ENCODE peak calls at places on chromosomes 2 and 18, in eight cellular contexts. Q is HCT116; P is neural progenitor cell; Y is left ventricle myocardium inferior; N is SK-N-SH; C is uterus; Z is CD4-positive, CD25-positive, alpha-beta regulatory T cell; E is ovary. L is an unnamed sample. For H3K36me3, the result is how much of the 10 kb centered on the place peaks cover.

GRCh38 chr2:10030311-10030736 is 13.0 kb upstream of the KLF11 start:
- DNase-seq in E (no peak), C (no peak), Q (no peak), P (no peak), N (no peak), Z (no peak), Y (no peak), L (no peak)

GRCh38 chr2:105135436-105135835 is 97.6 kb downstream of the MRPS9 start:
- DNase-seq in P (no peak), C (no peak), E (no peak), Y (no peak), Q (no peak), N (no peak), Z (no peak), L (no peak)

GRCh38 chr2:75087726-75088125 is 111.6 kb downstream of the TACR1 start:
- DNase-seq in P (no peak), Q (no peak), E (no peak), Y (no peak), Z (no peak), C (no peak), N (no peak), L (no peak)

GRCh38 chr18:63848159-63848558 is 39.3 kb upstream of the SERPINB2 start:
- DNase-seq in Q (peak), N (peak), C (no peak), P (peak), Z (no peak), E (no peak), Y (no peak), L (no peak)

GRCh38 chr2:27518113-27518781 is 21.6 kb downstream of the GCKR start:
- DNase-seq in Z (no peak), P (no peak), Y (no peak), Q (no peak), E (no peak), C (no peak), N (no peak), L (no peak)

GRCh38 chr2:58834404-58834803 is 593.3 kb upstream of the FANCL start:
- DNase-seq in N (no peak), Y (no peak), Q (no peak), E (peak), Z (no peak), C (no peak), P (peak), L (no peak)

GRCh38 chr2:65153515-65153914 is 23.6 kb upstream of the RAB1A start:
- DNase-seq in N (no peak), Z (no peak), P (no peak), E (no peak), Y (no peak), C (no peak), Q (no peak), L (no peak)

GRCh38 chr2:9722451-9722850 is 91.7 kb upstream of the YWHAQ start:
- DNase-seq in Y (no peak), N (no peak), Q (no peak), C (no peak), Z (no peak), E (no peak), P (no peak), L (no peak)

GRCh38 chr2:150020221-150020620 is 432.6 kb upstream of the MMADHC start:
- DNase-seq in E (no peak), P (no peak), C (no peak), Z (no peak), N (no peak), Q (no peak), Y (no peak), L (no peak)

GRCh38 chr2:186780701-186781316 is 68.2 kb downstream of the ZSWIM2 start:
- DNase-seq in E (no peak), P (peak), Z (no peak), N (peak), Y (no peak), Q (peak), C (no peak), L (no peak)

GRCh38 chr2:197306691-197307030 is 3.9 kb downstream of the ANKRD44 start:
- DNase-seq in P (no peak), E (no peak), N (no peak), C (no peak), Y (peak), Z (no peak), Q (no peak), L (peak)

GRCh38 chr2:61426267-61426897 is 44.5 kb downstream of the USP34 start:
- DNase-seq in Q (peak), Y (peak), P (peak), Z (peak), E (no peak), C (no peak), N (peak), L (peak)

GRCh38 chr18:1929720-1930119 is 641.6 kb downstream of the METTL4 start:
- DNase-seq in C (no peak), Y (no peak), N (no peak), E (no peak), Q (no peak), P (no peak), Z (no peak), L (no peak)

GRCh38 chr2:88131201-88131998 is 3.5 kb upstream of the FABP1 start:
- DNase-seq in N (no peak), E (no peak), C (no peak), Z (no peak), Q (no peak), Y (no peak), P (no peak), L (no peak)

GRCh38 chr18:49018961-49019445 is 68.2 kb upstream of the SMAD7 start:
- DNase-seq in N (peak), Q (no peak), P (no peak), C (no peak), E (peak), Z (no peak), Y (no peak), L (no peak)

GRCh38 chr18:28963481-28963880 is 786.6 kb upstream of the CDH2 start:
- DNase-seq in N (no peak), P (no peak), Z (no peak), C (no peak), Y (no peak), E (no peak), Q (no peak), L (no peak)

GRCh38 chr18:54849683-54850082 is 21.4 kb downstream of the RAB27B start:
- DNase-seq in C (no peak), Q (no peak), N (no peak), Z (no peak), Y (no peak), P (no peak), E (no peak), L (no peak)

GRCh38 chr2:217828336-217828735 is 174.5 kb downstream of the TNS1 start:
- DNase-seq in C (no peak), Z (no peak), E (no peak), Q (no peak), P (no peak), N (no peak), Y (no peak), L (no peak)

GRCh38 chr2:217825469-217826235 is 177.1 kb downstream of the TNS1 start:
- DNase-seq in Y (peak), C (no peak), N (no peak), P (no peak), Z (no peak), E (no peak), Q (no peak), L (no peak)

GRCh38 chr2:217827430-217828201 is 175.2 kb downstream of the TNS1 start:
- DNase-seq in C (no peak), E (peak), Z (no peak), Y (peak), Q (no peak), N (no peak), P (no peak), L (no peak)

GRCh38 chr2:217824223-217824622 is 178.6 kb downstream of the TNS1 start:
- DNase-seq in Q (no peak), C (no peak), Z (no peak), Y (peak), E (no peak), N (no peak), P (no peak), L (no peak)

DNA sequence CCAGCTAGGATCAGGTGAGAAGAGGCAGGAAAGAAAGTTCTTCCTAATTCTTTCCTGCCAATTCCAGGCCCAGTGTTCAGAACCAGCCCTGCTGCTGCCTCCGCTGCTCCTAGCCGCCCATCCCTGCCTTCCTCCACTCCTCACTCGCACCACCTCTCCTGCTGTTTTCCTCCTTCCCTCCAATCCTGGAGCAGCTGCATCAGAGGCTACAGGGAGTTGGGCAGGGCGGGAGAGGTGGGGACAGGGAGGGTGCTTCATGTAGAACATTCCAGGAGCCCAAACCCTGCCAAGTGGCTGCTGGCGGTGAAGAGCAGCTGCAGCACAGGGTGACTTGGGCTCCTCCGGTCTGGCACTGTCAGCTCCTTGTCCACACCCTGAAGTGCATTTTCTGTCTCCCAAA is 176.3 kb downstream of the TNS1 start:
- DNase-seq in Y (peak), Z (no peak), N (no peak), C (no peak), Q (no peak), E (no peak), P (no peak), L (no peak)
- H3K36me3 ChIP-seq in Y (half or more), Z (under half), N (under half), C (under half), Q (under half), E (under half), P (under half), L (under half)

DNA sequence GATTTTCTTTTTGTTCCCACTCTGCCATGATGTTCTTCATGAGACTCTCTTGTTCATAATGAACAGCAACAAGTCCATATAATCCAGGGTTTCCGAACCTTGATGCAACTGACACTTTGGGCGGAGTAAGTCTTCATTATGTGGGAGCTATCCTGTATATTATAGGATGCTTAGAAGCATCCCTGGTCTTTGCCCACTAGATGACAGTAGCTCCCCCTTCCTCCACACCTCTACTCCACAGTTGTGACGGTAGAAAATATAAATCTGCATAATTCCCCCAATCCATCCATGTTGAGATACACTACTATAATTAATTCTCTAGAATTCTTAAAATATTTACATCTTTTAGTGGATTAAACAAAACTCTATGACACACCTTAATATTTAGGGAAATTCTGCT is 482.2 kb upstream of the CELF4 start:
- DNase-seq in Y (no peak), E (no peak), Q (no peak), C (no peak), N (peak), Z (no peak), P (no peak), L (no peak)
- H3K27ac ChIP-seq in Y (no peak), E (no peak), Q (no peak), C (no peak), N (no peak), Z (no peak), P (no peak), L (no peak)

DNA sequence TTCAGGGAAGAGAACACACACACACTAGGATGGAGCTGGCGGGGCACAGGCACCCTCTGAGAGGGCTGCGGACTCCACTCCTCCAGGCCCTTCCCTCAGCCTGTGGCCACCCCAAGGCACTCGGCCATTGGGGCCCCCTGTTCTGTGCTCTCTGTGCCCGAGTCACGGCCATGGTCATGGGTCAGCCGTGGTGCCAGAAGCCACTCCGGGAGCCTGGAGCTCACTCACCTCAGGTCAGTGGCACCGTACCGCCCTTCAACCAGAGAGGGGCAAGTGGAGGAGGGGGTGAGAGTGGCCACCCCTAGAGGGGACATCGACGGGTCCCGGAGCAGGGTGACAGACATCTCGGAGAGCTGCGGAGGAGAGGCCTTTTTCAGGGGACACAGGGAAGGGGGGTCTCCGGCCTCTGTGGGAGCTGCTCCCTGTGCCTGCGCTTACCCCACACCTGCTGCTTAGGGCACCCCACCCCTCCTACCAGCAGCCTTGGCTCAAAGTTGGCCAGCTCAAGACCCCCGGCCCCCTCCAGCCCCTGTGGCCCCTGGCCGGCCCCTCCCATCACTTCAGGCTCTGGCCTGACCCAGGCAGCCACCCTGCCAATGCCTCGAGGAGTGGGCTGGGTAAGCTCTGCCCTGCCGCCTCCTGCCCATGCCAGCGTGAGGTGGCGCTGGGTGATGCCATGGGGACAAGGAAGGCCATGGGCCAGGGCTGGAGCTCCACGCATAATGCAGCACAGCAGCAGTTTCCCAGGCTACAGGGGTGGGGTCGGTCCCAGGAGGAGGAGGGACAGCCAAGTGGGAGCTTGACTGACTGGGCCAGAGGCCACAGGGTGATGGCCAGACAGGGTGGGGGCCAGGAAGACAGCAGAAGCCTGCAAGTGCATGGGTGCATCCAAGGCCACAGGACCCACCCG is 29.3 kb downstream of the AQP12A start:
- DNase-seq in C (no peak), Z (no peak), Q (no peak), N (no peak), Y (no peak), E (no peak), P (no peak), L (no peak)
- H3K36me3 ChIP-seq in C (under half), Z (under half), Q (under half), N (under half), Y (under half), E (under half), P (under half), L (under half)

GRCh38 chr2:98806266-98806697 is 75.3 kb upstream of the MGAT4A start:
- DNase-seq in Q (no peak), C (peak), P (no peak), Z (no peak), E (no peak), N (peak), Y (peak), L (no peak)
- H3K27ac ChIP-seq in Q (no peak), C (no peak), P (no peak), Z (no peak), E (no peak), N (peak), Y (peak), L (no peak)

DNA sequence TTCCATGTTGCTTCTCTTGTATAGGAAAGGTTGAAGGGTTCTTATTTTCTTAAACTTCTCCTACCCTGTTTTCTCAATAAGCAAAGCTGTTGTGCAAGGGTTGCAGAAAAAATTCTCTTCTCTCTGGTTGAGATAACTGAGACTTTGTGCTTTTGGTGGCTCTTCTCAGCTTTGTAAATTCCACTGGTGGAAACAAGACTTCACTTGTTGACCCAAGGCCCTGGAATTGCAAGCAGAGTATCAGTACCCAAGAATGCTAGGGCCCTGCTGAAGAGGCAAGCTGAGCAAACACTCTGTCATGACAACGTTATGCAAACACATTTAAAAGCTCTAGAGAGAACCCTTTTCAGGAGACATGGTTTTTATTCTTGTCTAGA is 294.7 kb upstream of the EPAS1 start:
- DNase-seq in E (no peak), C (no peak), N (no peak), Y (no peak), Q (no peak), Z (no peak), P (no peak), L (no peak)
- H3K36me3 ChIP-seq in E (under half), C (under half), N (under half), Y (under half), Q (under half), Z (under half), P (under half), L (under half)

DNA sequence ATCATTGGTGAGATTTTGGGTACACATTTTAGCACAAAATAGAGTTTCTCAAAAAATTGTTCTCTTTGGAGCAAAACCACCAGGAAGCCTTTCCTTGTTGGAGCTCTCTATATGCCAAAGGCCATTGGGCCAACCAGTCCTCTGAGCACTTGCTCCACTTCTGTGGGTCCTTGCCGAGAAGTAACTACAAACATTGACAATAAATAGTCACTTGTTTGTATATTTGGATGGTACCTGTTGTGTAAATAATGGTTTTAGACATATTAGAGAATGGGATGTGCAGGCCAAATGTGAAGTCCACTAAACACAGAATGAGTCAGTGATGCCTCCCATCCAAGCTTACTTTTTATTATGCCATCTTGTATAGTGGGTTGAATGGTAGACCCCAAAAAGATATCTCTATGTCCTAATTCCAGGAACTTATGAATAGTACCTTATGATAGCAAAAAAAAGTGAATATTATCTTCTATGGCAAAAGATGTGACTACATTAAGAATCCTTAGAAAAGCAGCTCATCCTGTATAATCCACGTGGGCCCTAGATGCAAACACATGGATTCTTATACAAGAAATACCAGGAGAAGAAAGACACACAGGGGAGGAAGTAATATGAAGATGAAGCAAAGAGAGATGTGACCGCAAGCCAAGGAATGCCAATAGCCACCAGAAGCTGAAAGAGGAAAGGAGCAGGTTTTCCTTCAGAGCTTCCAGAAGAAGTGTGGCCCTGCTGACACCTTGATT is 24.6 kb downstream of the SRD5A2 start:
- DNase-seq in Y (no peak), C (no peak), Q (no peak), N (no peak), P (no peak), E (no peak), Z (no peak), L (no peak)
- H3K27ac ChIP-seq in Y (no peak), C (no peak), Q (no peak), N (no peak), P (no peak), E (no peak), Z (no peak), L (no peak)

GRCh38 chr2:231162036-231162345 is 36.4 kb upstream of the ARMC9 start:
- DNase-seq in E (no peak), Y (no peak), C (no peak), Q (no peak), P (no peak), Z (no peak), N (no peak), L (no peak)

GRCh38 chr2:231161252-231162035 is 36.6 kb upstream of the HTR2B start:
- DNase-seq in E (no peak), Z (no peak), C (no peak), Q (no peak), P (no peak), Y (no peak), N (no peak), L (no peak)

GRCh38 chr2:231159306-231159705 is 34.5 kb upstream of the HTR2B start:
- DNase-seq in P (no peak), N (no peak), Z (no peak), Q (no peak), C (no peak), E (no peak), Y (no peak), L (no peak)

GRCh38 chr2:231163011-231163410 is 35.4 kb upstream of the ARMC9 start:
- DNase-seq in Y (no peak), Z (no peak), Q (no peak), P (no peak), E (no peak), N (no peak), C (no peak), L (no peak)

DNA sequence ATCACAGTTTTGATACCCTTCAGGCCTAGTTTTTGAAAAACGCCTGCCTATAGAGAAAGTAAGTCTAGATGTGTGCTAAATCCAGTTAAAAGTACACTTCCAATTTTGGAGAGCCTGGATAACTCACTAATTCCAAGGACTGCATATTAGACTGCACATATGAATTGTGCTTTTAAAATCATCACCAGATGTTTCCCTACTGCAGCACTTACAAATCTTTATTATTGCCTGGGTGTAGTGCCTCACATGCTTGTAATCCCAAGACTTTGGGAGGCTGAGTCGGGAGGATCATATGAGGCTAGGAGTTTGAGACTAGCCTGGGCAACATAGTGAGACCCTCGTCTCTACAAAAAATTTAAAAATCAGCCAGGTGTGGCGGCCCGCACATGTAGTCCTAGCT is 35.9 kb upstream of the HTR2B start:
- DNase-seq in E (no peak), Y (no peak), P (no peak), Z (no peak), N (no peak), C (no peak), Q (no peak), L (no peak)
- H3K36me3 ChIP-seq in E (under half), Y (under half), P (under half), Z (under half), N (under half), C (under half), Q (under half), L (under half)

L was measured in effector memory CD4-positive, alpha-beta T cell.